ENCODE peak calls at places on chromosome 19, in ten cellular contexts. One of them, this sample, is unnamed. For H3K4me1, the result is how much of the 10 kb centered on the place peaks cover.

GRCh38 chr19:29806098-29806866 is 5.5 kb upstream of the CCNE1 start:
- DNase-seq in tibial nerve: no peak
- DNase-seq in esophagus muscularis mucosa: no peak
- DNase-seq in uterus: no peak
- DNase-seq in ovary: peak
- DNase-seq in body of pancreas: no peak
- DNase-seq in Peyer's patch: no peak
- DNase-seq in GM12878: no peak
- DNase-seq in suprapubic skin: no peak
- DNase-seq in esophagus squamous epithelium: no peak
- DNase-seq in this sample: no peak

GRCh38 chr19:10797541-10798256 is 38.3 kb downstream of the TMED1 start:
- DNase-seq in tibial nerve: no peak
- DNase-seq in esophagus muscularis mucosa: no peak
- DNase-seq in uterus: no peak
- DNase-seq in ovary: no peak
- DNase-seq in body of pancreas: no peak
- DNase-seq in Peyer's patch: peak
- DNase-seq in GM12878: peak
- DNase-seq in suprapubic skin: no peak
- DNase-seq in esophagus squamous epithelium: no peak
- DNase-seq in this sample: no peak

GRCh38 chr19:10544242-10544752 is 593 bp downstream of the ATG4D start:
- DNase-seq in tibial nerve: no peak
- DNase-seq in esophagus muscularis mucosa: no peak
- DNase-seq in uterus: peak
- DNase-seq in ovary: peak
- DNase-seq in body of pancreas: peak
- DNase-seq in Peyer's patch: peak
- DNase-seq in GM12878: no peak
- DNase-seq in suprapubic skin: peak
- DNase-seq in esophagus squamous epithelium: no peak
- DNase-seq in this sample: no peak

GRCh38 chr19:7013678-7014077 is 7.6 kb downstream of the MBD3L2B start:
- DNase-seq in tibial nerve: no peak
- DNase-seq in esophagus muscularis mucosa: no peak
- DNase-seq in uterus: no peak
- DNase-seq in ovary: no peak
- DNase-seq in body of pancreas: no peak
- DNase-seq in Peyer's patch: no peak
- DNase-seq in GM12878: peak
- DNase-seq in suprapubic skin: no peak
- DNase-seq in esophagus squamous epithelium: no peak
- DNase-seq in this sample: no peak

GRCh38 chr19:12975221-12975756 is 5.9 kb downstream of the DAND5 start:
- DNase-seq in tibial nerve: no peak
- DNase-seq in esophagus muscularis mucosa: no peak
- DNase-seq in uterus: no peak
- DNase-seq in ovary: no peak
- DNase-seq in body of pancreas: no peak
- DNase-seq in Peyer's patch: no peak
- DNase-seq in GM12878: no peak
- DNase-seq in suprapubic skin: no peak
- DNase-seq in esophagus squamous epithelium: no peak
- DNase-seq in this sample: no peak

GRCh38 chr19:58509731-58510083 is 2.1 kb downstream of the SLC27A5 start:
- DNase-seq in tibial nerve: no peak
- DNase-seq in esophagus muscularis mucosa: no peak
- DNase-seq in uterus: no peak
- DNase-seq in ovary: no peak
- DNase-seq in body of pancreas: no peak
- DNase-seq in Peyer's patch: no peak
- DNase-seq in GM12878: no peak
- DNase-seq in suprapubic skin: no peak
- DNase-seq in esophagus squamous epithelium: no peak
- DNase-seq in this sample: no peak

GRCh38 chr19:10991521-10992081 is 30.8 kb downstream of the SMARCA4 start:
- DNase-seq in tibial nerve: no peak
- DNase-seq in esophagus muscularis mucosa: no peak
- DNase-seq in uterus: no peak
- DNase-seq in ovary: no peak
- DNase-seq in body of pancreas: no peak
- DNase-seq in Peyer's patch: no peak
- DNase-seq in GM12878: no peak
- DNase-seq in suprapubic skin: no peak
- DNase-seq in esophagus squamous epithelium: no peak
- DNase-seq in this sample: no peak

GRCh38 chr19:16338470-16339360 is 14.1 kb downstream of the KLF2 start:
- DNase-seq in tibial nerve: no peak
- DNase-seq in esophagus muscularis mucosa: no peak
- DNase-seq in uterus: no peak
- DNase-seq in ovary: peak
- DNase-seq in body of pancreas: no peak
- DNase-seq in Peyer's patch: peak
- DNase-seq in GM12878: peak
- DNase-seq in suprapubic skin: no peak
- DNase-seq in esophagus squamous epithelium: no peak
- DNase-seq in this sample: peak

GRCh38 chr19:7947939-7948338 is 4.5 kb upstream of the TIMM44 start:
- DNase-seq in tibial nerve: no peak
- DNase-seq in esophagus muscularis mucosa: no peak
- DNase-seq in uterus: no peak
- DNase-seq in ovary: no peak
- DNase-seq in body of pancreas: no peak
- DNase-seq in Peyer's patch: no peak
- DNase-seq in GM12878: no peak
- DNase-seq in suprapubic skin: no peak
- DNase-seq in esophagus squamous epithelium: no peak
- DNase-seq in this sample: no peak

GRCh38 chr19:9881720-9882119 is 46.6 kb downstream of the PIN1 start:
- DNase-seq in tibial nerve: no peak
- DNase-seq in esophagus muscularis mucosa: no peak
- DNase-seq in uterus: no peak
- DNase-seq in ovary: no peak
- DNase-seq in body of pancreas: no peak
- DNase-seq in Peyer's patch: no peak
- DNase-seq in GM12878: no peak
- DNase-seq in suprapubic skin: no peak
- DNase-seq in esophagus squamous epithelium: no peak
- DNase-seq in this sample: peak

GRCh38 chr19:53520547-53521372 is 17.2 kb upstream of the ZNF331 start:
- DNase-seq in tibial nerve: peak
- DNase-seq in esophagus muscularis mucosa: peak
- DNase-seq in uterus: peak
- DNase-seq in ovary: peak
- DNase-seq in body of pancreas: peak
- DNase-seq in Peyer's patch: peak
- DNase-seq in GM12878: peak
- DNase-seq in suprapubic skin: peak
- DNase-seq in esophagus squamous epithelium: peak
- DNase-seq in this sample: no peak

GRCh38 chr19:20664917-20665781 is 3.8 kb upstream of the ZNF626 start:
- DNase-seq in tibial nerve: no peak
- DNase-seq in esophagus muscularis mucosa: no peak
- DNase-seq in uterus: peak
- DNase-seq in ovary: peak
- DNase-seq in body of pancreas: no peak
- DNase-seq in Peyer's patch: no peak
- DNase-seq in GM12878: no peak
- DNase-seq in suprapubic skin: no peak
- DNase-seq in esophagus squamous epithelium: no peak
- DNase-seq in this sample: no peak

GRCh38 chr19:10305139-10305806 is 4.3 kb downstream of the ZGLP1 start:
- DNase-seq in tibial nerve: no peak
- DNase-seq in esophagus muscularis mucosa: no peak
- DNase-seq in uterus: no peak
- DNase-seq in ovary: no peak
- DNase-seq in body of pancreas: no peak
- DNase-seq in Peyer's patch: no peak
- DNase-seq in GM12878: no peak
- DNase-seq in suprapubic skin: no peak
- DNase-seq in esophagus squamous epithelium: no peak
- DNase-seq in this sample: no peak

GRCh38 chr19:21210037-21210621 is 68.3 kb downstream of the ZNF431 start:
- DNase-seq in tibial nerve: no peak
- DNase-seq in esophagus muscularis mucosa: no peak
- DNase-seq in uterus: no peak
- DNase-seq in ovary: no peak
- DNase-seq in body of pancreas: no peak
- DNase-seq in Peyer's patch: no peak
- DNase-seq in GM12878: no peak
- DNase-seq in suprapubic skin: no peak
- DNase-seq in esophagus squamous epithelium: no peak
- DNase-seq in this sample: no peak

GRCh38 chr19:29812080-29812880 is 489 bp downstream of the CCNE1 start:
- DNase-seq in tibial nerve: no peak
- DNase-seq in esophagus muscularis mucosa: no peak
- DNase-seq in uterus: no peak
- DNase-seq in ovary: peak
- DNase-seq in body of pancreas: peak
- DNase-seq in Peyer's patch: no peak
- DNase-seq in GM12878: no peak
- DNase-seq in suprapubic skin: peak
- DNase-seq in esophagus squamous epithelium: no peak
- DNase-seq in this sample: no peak

GRCh38 chr19:41221514-41222205 is 2.6 kb downstream of the AXL start:
- DNase-seq in tibial nerve: no peak
- DNase-seq in esophagus muscularis mucosa: no peak
- DNase-seq in uterus: no peak
- DNase-seq in ovary: no peak
- DNase-seq in body of pancreas: no peak
- DNase-seq in Peyer's patch: no peak
- DNase-seq in GM12878: no peak
- DNase-seq in suprapubic skin: peak
- DNase-seq in esophagus squamous epithelium: no peak
- DNase-seq in this sample: no peak

GRCh38 chr19:14381689-14382474 is 638 bp downstream of the ADGRE5 start:
- DNase-seq in tibial nerve: peak
- DNase-seq in esophagus muscularis mucosa: no peak
- DNase-seq in uterus: peak
- DNase-seq in ovary: no peak
- DNase-seq in body of pancreas: peak
- DNase-seq in Peyer's patch: peak
- DNase-seq in GM12878: no peak
- DNase-seq in suprapubic skin: peak
- DNase-seq in esophagus squamous epithelium: no peak
- DNase-seq in this sample: no peak
- TF ChIP-seq POLR2A in tibial nerve: no peak
- TF ChIP-seq POLR2A in esophagus muscularis mucosa: no peak
- TF ChIP-seq POLR2A in uterus: no peak
- TF ChIP-seq POLR2A in ovary: no peak
- TF ChIP-seq POLR2A in body of pancreas: no peak
- TF ChIP-seq POLR2A in Peyer's patch: peak
- TF ChIP-seq POLR2A in GM12878: peak
- TF ChIP-seq POLR2A in suprapubic skin: peak
- TF ChIP-seq POLR2A in esophagus squamous epithelium: no peak
- TF ChIP-seq POLR2A in this sample: no peak

GRCh38 chr19:46284635-46285034 is 12.2 kb upstream of the HIF3A start:
- DNase-seq in tibial nerve: no peak
- DNase-seq in esophagus muscularis mucosa: no peak
- DNase-seq in uterus: no peak
- DNase-seq in ovary: no peak
- DNase-seq in body of pancreas: no peak
- DNase-seq in Peyer's patch: no peak
- DNase-seq in GM12878: no peak
- DNase-seq in suprapubic skin: no peak
- DNase-seq in esophagus squamous epithelium: no peak
- DNase-seq in this sample: no peak

GRCh38 chr19:46283771-46284170 is 13.1 kb upstream of the HIF3A start:
- DNase-seq in tibial nerve: no peak
- DNase-seq in esophagus muscularis mucosa: no peak
- DNase-seq in uterus: no peak
- DNase-seq in ovary: no peak
- DNase-seq in body of pancreas: no peak
- DNase-seq in Peyer's patch: no peak
- DNase-seq in GM12878: no peak
- DNase-seq in suprapubic skin: no peak
- DNase-seq in esophagus squamous epithelium: no peak
- DNase-seq in this sample: no peak

GRCh38 chr19:46279177-46279576 is 17.7 kb upstream of the HIF3A start:
- DNase-seq in tibial nerve: no peak
- DNase-seq in esophagus muscularis mucosa: no peak
- DNase-seq in uterus: no peak
- DNase-seq in ovary: no peak
- DNase-seq in body of pancreas: no peak
- DNase-seq in Peyer's patch: no peak
- DNase-seq in GM12878: no peak
- DNase-seq in suprapubic skin: no peak
- DNase-seq in esophagus squamous epithelium: no peak
- DNase-seq in this sample: no peak
- H3K4me1 ChIP-seq in tibial nerve: under half
- H3K4me1 ChIP-seq in esophagus muscularis mucosa: under half
- H3K4me1 ChIP-seq in uterus: under half
- H3K4me1 ChIP-seq in ovary: under half
- H3K4me1 ChIP-seq in body of pancreas: under half
- H3K4me1 ChIP-seq in Peyer's patch: under half
- H3K4me1 ChIP-seq in GM12878: under half
- H3K4me1 ChIP-seq in suprapubic skin: under half
- H3K4me1 ChIP-seq in esophagus squamous epithelium: under half
- H3K4me1 ChIP-seq in this sample: under half

GRCh38 chr19:15280915-15281683 is 48.9 kb upstream of the EPHX3 start:
- DNase-seq in tibial nerve: peak
- DNase-seq in esophagus muscularis mucosa: peak
- DNase-seq in uterus: peak
- DNase-seq in ovary: peak
- DNase-seq in body of pancreas: peak
- DNase-seq in Peyer's patch: peak
- DNase-seq in GM12878: no peak
- DNase-seq in suprapubic skin: peak
- DNase-seq in esophagus squamous epithelium: no peak
- DNase-seq in this sample: no peak
- TF ChIP-seq POLR2A in tibial nerve: no peak
- TF ChIP-seq POLR2A in esophagus muscularis mucosa: no peak
- TF ChIP-seq POLR2A in uterus: no peak
- TF ChIP-seq POLR2A in ovary: no peak
- TF ChIP-seq POLR2A in body of pancreas: no peak
- TF ChIP-seq POLR2A in Peyer's patch: no peak
- TF ChIP-seq POLR2A in GM12878: no peak
- TF ChIP-seq POLR2A in suprapubic skin: no peak
- TF ChIP-seq POLR2A in esophagus squamous epithelium: no peak
- TF ChIP-seq POLR2A in this sample: no peak

DNA sequence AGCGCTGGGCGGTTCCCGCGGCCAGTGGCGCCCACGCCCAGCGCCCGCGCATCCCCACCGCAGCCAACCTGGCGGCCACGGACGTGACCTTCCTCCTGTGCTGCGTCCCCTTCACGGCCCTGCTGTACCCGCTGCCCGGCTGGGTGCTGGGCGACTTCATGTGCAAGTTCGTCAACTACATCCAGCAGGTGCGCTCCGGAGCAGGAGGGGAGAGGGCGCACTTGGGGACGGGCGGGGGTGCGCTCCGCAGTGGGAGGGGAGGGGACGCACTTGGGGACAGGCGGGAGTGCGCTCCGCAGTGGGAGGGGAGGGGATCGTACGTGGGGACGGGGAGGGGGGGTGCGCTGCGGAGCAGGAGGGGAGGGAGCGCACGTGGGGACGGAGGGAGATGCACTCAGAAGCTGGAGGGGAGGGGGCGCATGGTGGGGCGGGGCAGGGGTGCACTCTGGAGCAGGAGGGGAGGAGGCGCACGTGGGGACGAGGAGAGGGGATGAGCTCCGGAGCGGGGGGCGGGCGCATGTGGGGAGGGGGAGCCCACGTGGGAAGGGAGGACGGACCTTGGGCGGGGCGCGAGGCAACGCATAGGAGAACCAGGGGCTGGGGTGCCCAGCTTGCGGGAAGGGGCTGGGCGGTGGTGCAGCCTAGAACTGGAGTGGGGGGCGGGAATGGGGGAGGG is 1.5 kb downstream of the KISS1R start:
- DNase-seq in tibial nerve: no peak
- DNase-seq in esophagus muscularis mucosa: no peak
- DNase-seq in uterus: no peak
- DNase-seq in ovary: no peak
- DNase-seq in body of pancreas: no peak
- DNase-seq in Peyer's patch: peak
- DNase-seq in GM12878: no peak
- DNase-seq in suprapubic skin: no peak
- DNase-seq in esophagus squamous epithelium: no peak
- DNase-seq in this sample: no peak
- H3K4me1 ChIP-seq in tibial nerve: under half
- H3K4me1 ChIP-seq in esophagus muscularis mucosa: under half
- H3K4me1 ChIP-seq in uterus: under half
- H3K4me1 ChIP-seq in ovary: under half
- H3K4me1 ChIP-seq in body of pancreas: under half
- H3K4me1 ChIP-seq in Peyer's patch: under half
- H3K4me1 ChIP-seq in GM12878: under half
- H3K4me1 ChIP-seq in suprapubic skin: under half
- H3K4me1 ChIP-seq in esophagus squamous epithelium: half or more
- H3K4me1 ChIP-seq in this sample: under half

This sample was measured in HCT116.